ENCODE peak calls at places on chromosomes 6 and 20, in five cellular contexts. F, I, L, J and M are unnamed samples.

GRCh38 chr20:5080384-5080877 is 39.3 kb downstream of the PCNA start:
- DNase-seq in L (no peak), J (peak), I (peak), F (peak), M (peak)

GRCh38 chr6:122400467-122401089 is 1.1 kb downstream of the HSF2 start:
- DNase-seq in I (no peak), L (no peak), J (no peak), F (no peak), M (no peak)

GRCh38 chr6:110606151-110606550 is 129.7 kb upstream of the SLC22A16 start:
- DNase-seq in I (no peak), F (no peak), J (no peak), L (no peak), M (no peak)

GRCh38 chr6:152170702-152171667 is 363.5 kb downstream of the ESR1 start:
- DNase-seq in F (no peak), L (no peak), I (no peak), J (peak), M (no peak)

GRCh38 chr6:43283905-43284304 is 14.2 kb upstream of the SLC22A7 start:
- DNase-seq in J (no peak), F (no peak), I (no peak), L (no peak), M (no peak)

GRCh38 chr6:167825059-167825758 is 1.5 kb upstream of the AFDN start:
- DNase-seq in I (peak), L (no peak), F (no peak), J (no peak), M (no peak)

GRCh38 chr20:59723108-59723500 is 118.8 kb downstream of the PHACTR3 start:
- DNase-seq in J (no peak), F (no peak), L (no peak), I (no peak), M (no peak)

GRCh38 chr6:158803733-158804143 is 15.4 kb downstream of the EZR start:
- DNase-seq in I (no peak), F (no peak), J (no peak), L (peak), M (no peak)

GRCh38 chr6:63509652-63510352 is 62.5 kb upstream of the LOC128125822 start:
- DNase-seq in I (no peak), L (peak), F (no peak), J (peak), M (peak)

GRCh38 chr6:116840091-116840490 is 11.2 kb upstream of the GPRC6A start:
- DNase-seq in L (no peak), I (no peak), J (peak), F (no peak), M (no peak)

GRCh38 chr20:34675993-34676641 is 775 bp downstream of the PIGU start:
- DNase-seq in L (no peak), J (no peak), I (no peak), F (no peak), M (no peak)

GRCh38 chr20:37282558-37282957 is 6.9 kb upstream of the MANBAL start:
- DNase-seq in L (no peak), F (no peak), J (peak), I (no peak), M (no peak)

GRCh38 chr6:134447883-134448387 is 130.0 kb upstream of the SGK1 start:
- DNase-seq in F (no peak), L (no peak), J (peak), I (no peak), M (no peak)

GRCh38 chr20:32574296-32575226 is 10.6 kb downstream of the NOL4L start:
- DNase-seq in L (no peak), I (no peak), J (peak), F (no peak), M (no peak)

GRCh38 chr20:46071573-46071972 is 18.2 kb downstream of the NCOA5 start:
- DNase-seq in I (no peak), L (no peak), J (no peak), F (no peak), M (no peak)

GRCh38 chr20:23106271-23106851 is 20.2 kb upstream of the CD93 start:
- DNase-seq in L (no peak), F (no peak), I (no peak), J (peak), M (no peak)

GRCh38 chr6:33297406-33297955 is 1.3 kb downstream of the RGL2 start:
- DNase-seq in I (no peak), F (peak), L (peak), J (no peak), M (peak)

GRCh38 chr20:36092424-36093024 is 62.0 kb upstream of the EPB41L1 start:
- DNase-seq in L (no peak), I (no peak), J (no peak), F (no peak), M (peak)

GRCh38 chr6:136703331-136703846 is 88.9 kb downstream of the MAP3K5 start:
- DNase-seq in L (no peak), I (no peak), J (no peak), F (no peak), M (no peak)

GRCh38 chr6:170124836-170125235 is 166.0 kb downstream of the DLL1 start:
- DNase-seq in F (peak), J (no peak), I (no peak), L (peak), M (no peak)

GRCh38 chr20:55353206-55353605 is 652.1 kb downstream of the CBLN4 start:
- DNase-seq in J (no peak), I (no peak), F (no peak), L (no peak), M (no peak)

GRCh38 chr6:136607204-136607931 is 57.1 kb upstream of the MAP7 start:
- DNase-seq in I (no peak), J (peak), L (peak), F (no peak), M (no peak)

GRCh38 chr20:30284533-30284932 is 972.9 kb upstream of the DEFB115 start:
- DNase-seq in F (no peak), L (no peak), I (no peak), J (no peak), M (no peak)

GRCh38 chr6:140475086-140475485 is 1100.6 kb upstream of the CITED2 start:
- DNase-seq in F (no peak), L (no peak), I (no peak), J (no peak), M (no peak)

GRCh38 chr6:19812512-19813119 is 24.6 kb upstream of the ID4 start:
- DNase-seq in F (no peak), I (no peak), J (peak), L (no peak), M (no peak)

DNA sequence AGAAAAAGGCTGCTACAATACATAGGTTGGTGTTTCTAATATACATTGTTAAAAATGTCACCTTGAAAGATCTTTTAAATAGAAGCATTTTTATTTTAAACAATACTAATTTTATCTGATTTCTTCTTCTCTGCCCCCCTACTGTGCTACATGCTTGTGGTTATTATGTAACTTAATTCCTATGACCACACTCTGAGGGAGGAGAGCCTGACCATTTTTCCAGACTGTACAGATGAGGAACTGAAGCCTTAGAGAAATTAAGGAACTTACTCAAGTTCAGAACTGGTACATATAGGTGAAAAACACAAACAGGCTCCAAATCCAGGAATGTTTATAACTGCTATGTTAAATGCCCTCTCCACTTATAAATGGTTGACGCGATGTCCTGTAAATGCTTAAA is 43.4 kb upstream of the ARHGAP18 start:
- DNase-seq in J (peak), I (no peak), F (no peak), L (no peak), M (no peak)
- H3K4me3 ChIP-seq in J (no peak), I (no peak), F (no peak), L (no peak), M (no peak)

GRCh38 chr6:143733500-143733899 is 55.7 kb downstream of the PHACTR2 start:
- DNase-seq in F (no peak), I (no peak), L (no peak), J (no peak), M (no peak)

GRCh38 chr6:143739341-143739851 is 61.6 kb downstream of the PHACTR2 start:
- DNase-seq in I (no peak), F (no peak), J (no peak), L (no peak), M (no peak)

GRCh38 chr6:143732539-143732938 is 54.8 kb downstream of the PHACTR2 start:
- DNase-seq in J (no peak), L (no peak), I (no peak), F (no peak), M (no peak)

GRCh38 chr6:143731789-143732188 is 54.0 kb downstream of the PHACTR2 start:
- DNase-seq in F (no peak), L (no peak), J (no peak), I (no peak), M (no peak)

GRCh38 chr6:143734641-143735063 is 56.9 kb downstream of the PHACTR2 start:
- DNase-seq in I (no peak), J (no peak), L (no peak), F (no peak), M (no peak)
- TF ChIP-seq POLR2A in I (no peak), J (no peak), L (no peak), F (no peak), M (no peak)

GRCh38 chr20:58624687-58625086 is 26.4 kb upstream of the STX16 start:
- DNase-seq in L (no peak), J (no peak), I (no peak), F (no peak), M (no peak)
- H3K27ac ChIP-seq in L (no peak), J (peak), I (no peak), F (no peak), M (no peak)

GRCh38 chr6:12298995-12299394 is 8.8 kb downstream of the EDN1 start:
- DNase-seq in J (no peak), F (no peak), L (no peak), I (no peak), M (no peak)
- H3K4me3 ChIP-seq in J (no peak), F (no peak), L (no peak), I (no peak), M (no peak)

GRCh38 chr6:28281288-28282064 is at the start of gene PGBD1:
- DNase-seq in F (peak), J (peak), L (peak), I (no peak), M (peak)
- TF ChIP-seq POLR2A in F (no peak), J (peak), L (no peak), I (no peak), M (no peak)

DNA sequence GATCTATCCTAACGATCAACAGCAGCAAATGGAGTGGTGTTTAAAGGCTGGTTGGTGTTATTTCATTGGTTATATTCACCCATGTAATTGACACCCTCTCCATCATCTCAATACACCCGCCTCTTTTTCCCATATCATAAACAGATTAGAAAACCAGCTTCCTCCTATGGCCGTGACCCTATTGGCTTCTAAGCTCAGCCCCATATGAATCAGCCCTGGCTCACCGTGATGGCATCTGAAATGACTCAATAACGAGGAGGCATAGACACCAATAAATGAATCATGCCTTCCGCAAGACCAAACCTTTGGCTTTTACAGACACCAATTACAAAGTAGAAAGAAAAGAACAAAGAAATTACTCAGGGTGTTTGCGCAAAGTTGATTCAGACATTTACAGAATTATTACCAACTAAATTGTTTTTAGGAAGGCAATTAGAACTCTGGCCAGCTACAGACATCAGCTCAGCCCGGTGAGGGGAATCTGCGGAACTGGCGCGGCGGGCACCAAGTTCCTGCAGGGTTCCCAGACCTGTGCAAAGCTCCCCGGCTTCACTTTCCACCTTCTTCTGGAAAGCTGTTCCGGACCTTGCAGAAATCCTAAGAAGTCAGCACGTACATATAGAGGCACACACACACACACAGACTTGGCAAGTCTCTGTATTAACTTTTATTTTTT is 11.5 kb downstream of the PMEPA1 start:
- DNase-seq in J (peak), F (no peak), L (no peak), I (no peak), M (no peak)
- H3K27ac ChIP-seq in J (peak), F (no peak), L (peak), I (peak), M (no peak)

DNA sequence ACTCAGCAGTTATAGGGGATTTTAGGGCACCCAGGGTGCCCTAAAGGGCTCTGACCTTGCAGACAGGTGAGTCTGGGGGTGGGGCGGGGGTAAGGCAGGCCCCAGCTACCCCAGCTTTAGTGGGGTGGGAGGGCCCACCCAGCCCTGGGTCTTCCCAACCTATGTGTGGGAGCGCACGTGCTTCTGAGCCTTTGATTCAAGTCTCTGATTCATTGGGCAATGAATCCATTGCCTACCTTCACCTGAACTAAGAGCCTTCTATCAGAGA is 935 bp downstream of the SERPINB1 start:
- DNase-seq in I (no peak), L (no peak), F (no peak), J (no peak), M (no peak)
- H3K4me3 ChIP-seq in I (peak), L (peak), F (peak), J (peak), M (peak)